ENCODE peak calls at places on chromosomes 1 and 21, in five cellular contexts. One of them, this sample, is unnamed.

GRCh38 chr1:228340686-228341449 is 65.8 kb downstream of the TRIM11 start:
- DNase-seq in OCI-LY7: peak
- DNase-seq in HFFc6: no peak
- DNase-seq in neural crest cell: no peak
- DNase-seq in cardiac fibroblast: no peak
- DNase-seq in this sample: no peak

GRCh38 chr1:216851073-216851472 is 127.8 kb upstream of the ESRRG start:
- DNase-seq in HFFc6: no peak
- DNase-seq in neural crest cell: no peak
- DNase-seq in OCI-LY7: no peak
- DNase-seq in cardiac fibroblast: no peak
- DNase-seq in this sample: no peak

GRCh38 chr1:212034516-212035122 is 738 bp downstream of the INTS7 start:
- DNase-seq in cardiac fibroblast: no peak
- DNase-seq in HFFc6: no peak
- DNase-seq in OCI-LY7: no peak
- DNase-seq in neural crest cell: no peak
- DNase-seq in this sample: no peak

GRCh38 chr1:114369930-114370329 is 141.1 kb downstream of the TRIM33 start:
- DNase-seq in OCI-LY7: no peak
- DNase-seq in cardiac fibroblast: peak
- DNase-seq in neural crest cell: no peak
- DNase-seq in HFFc6: peak
- DNase-seq in this sample: no peak

GRCh38 chr1:37714226-37714625 is 21.9 kb downstream of the CDCA8 start:
- DNase-seq in HFFc6: no peak
- DNase-seq in OCI-LY7: no peak
- DNase-seq in cardiac fibroblast: no peak
- DNase-seq in neural crest cell: no peak
- DNase-seq in this sample: no peak

GRCh38 chr1:246682231-246682895 is 41.8 kb upstream of the SCCPDH start:
- DNase-seq in HFFc6: no peak
- DNase-seq in OCI-LY7: no peak
- DNase-seq in cardiac fibroblast: peak
- DNase-seq in neural crest cell: no peak
- DNase-seq in this sample: no peak

GRCh38 chr1:2353215-2353906 is 38.0 kb downstream of the MORN1 start:
- DNase-seq in cardiac fibroblast: no peak
- DNase-seq in HFFc6: no peak
- DNase-seq in neural crest cell: no peak
- DNase-seq in OCI-LY7: no peak
- DNase-seq in this sample: no peak

GRCh38 chr1:68128157-68128556 is 77.7 kb upstream of the DIRAS3 start:
- DNase-seq in cardiac fibroblast: peak
- DNase-seq in OCI-LY7: no peak
- DNase-seq in HFFc6: peak
- DNase-seq in neural crest cell: no peak
- DNase-seq in this sample: no peak

GRCh38 chr1:83087851-83088250 is 911.1 kb downstream of the TTLL7 start:
- DNase-seq in OCI-LY7: no peak
- DNase-seq in neural crest cell: no peak
- DNase-seq in cardiac fibroblast: no peak
- DNase-seq in HFFc6: no peak
- DNase-seq in this sample: no peak

GRCh38 chr1:234871710-234872262 is 256.9 kb downstream of the TOMM20 start:
- DNase-seq in cardiac fibroblast: no peak
- DNase-seq in HFFc6: no peak
- DNase-seq in OCI-LY7: no peak
- DNase-seq in neural crest cell: no peak
- DNase-seq in this sample: no peak

GRCh38 chr1:95467036-95467435 is 233.0 kb downstream of the RWDD3 start:
- DNase-seq in cardiac fibroblast: no peak
- DNase-seq in OCI-LY7: no peak
- DNase-seq in HFFc6: no peak
- DNase-seq in neural crest cell: no peak
- DNase-seq in this sample: no peak

GRCh38 chr1:163055531-163055930 is 13.6 kb upstream of the RGS4 start:
- DNase-seq in cardiac fibroblast: no peak
- DNase-seq in neural crest cell: no peak
- DNase-seq in OCI-LY7: no peak
- DNase-seq in HFFc6: no peak
- DNase-seq in this sample: no peak

GRCh38 chr1:107787299-107787698 is 177.7 kb downstream of the VAV3 start:
- DNase-seq in cardiac fibroblast: no peak
- DNase-seq in neural crest cell: no peak
- DNase-seq in HFFc6: no peak
- DNase-seq in OCI-LY7: peak
- DNase-seq in this sample: no peak

GRCh38 chr1:15323989-15324866 is 77.2 kb downstream of the FHAD1 start:
- DNase-seq in OCI-LY7: no peak
- DNase-seq in neural crest cell: no peak
- DNase-seq in HFFc6: no peak
- DNase-seq in cardiac fibroblast: no peak
- DNase-seq in this sample: no peak

GRCh38 chr1:10635385-10635896 is 160.7 kb downstream of the PEX14 start:
- DNase-seq in cardiac fibroblast: peak
- DNase-seq in OCI-LY7: no peak
- DNase-seq in HFFc6: no peak
- DNase-seq in neural crest cell: no peak
- DNase-seq in this sample: no peak

GRCh38 chr1:179228783-179229213 is 679 bp downstream of the ABL2 start:
- DNase-seq in neural crest cell: peak
- DNase-seq in cardiac fibroblast: no peak
- DNase-seq in HFFc6: no peak
- DNase-seq in OCI-LY7: no peak
- DNase-seq in this sample: no peak

GRCh38 chr1:179146916-179147315 is 65.0 kb downstream of the TOR3A start:
- DNase-seq in neural crest cell: no peak
- DNase-seq in HFFc6: no peak
- DNase-seq in cardiac fibroblast: peak
- DNase-seq in OCI-LY7: no peak
- DNase-seq in this sample: no peak

GRCh38 chr1:94783342-94784264 is 36.6 kb upstream of the SLC44A3 start:
- DNase-seq in OCI-LY7: no peak
- DNase-seq in HFFc6: peak
- DNase-seq in cardiac fibroblast: peak
- DNase-seq in neural crest cell: no peak
- DNase-seq in this sample: no peak

GRCh38 chr1:87329756-87330200 is 1.1 kb downstream of the LMO4 start:
- DNase-seq in HFFc6: no peak
- DNase-seq in cardiac fibroblast: peak
- DNase-seq in OCI-LY7: no peak
- DNase-seq in neural crest cell: no peak
- DNase-seq in this sample: no peak

GRCh38 chr21:45266518-45267389 is 20.9 kb downstream of the POFUT2 start:
- DNase-seq in HFFc6: no peak
- DNase-seq in OCI-LY7: no peak
- DNase-seq in neural crest cell: no peak
- DNase-seq in cardiac fibroblast: no peak
- DNase-seq in this sample: no peak

GRCh38 chr21:45269861-45270260 is 17.8 kb downstream of the POFUT2 start:
- DNase-seq in HFFc6: no peak
- DNase-seq in neural crest cell: no peak
- DNase-seq in OCI-LY7: no peak
- DNase-seq in cardiac fibroblast: no peak
- DNase-seq in this sample: no peak

GRCh38 chr21:45267390-45267760 is 20.3 kb downstream of the POFUT2 start:
- DNase-seq in neural crest cell: no peak
- DNase-seq in cardiac fibroblast: no peak
- DNase-seq in OCI-LY7: no peak
- DNase-seq in HFFc6: no peak
- DNase-seq in this sample: no peak

GRCh38 chr21:45265721-45266517 is 21.8 kb downstream of the POFUT2 start:
- DNase-seq in neural crest cell: no peak
- DNase-seq in OCI-LY7: no peak
- DNase-seq in cardiac fibroblast: no peak
- DNase-seq in HFFc6: no peak
- DNase-seq in this sample: no peak

DNA sequence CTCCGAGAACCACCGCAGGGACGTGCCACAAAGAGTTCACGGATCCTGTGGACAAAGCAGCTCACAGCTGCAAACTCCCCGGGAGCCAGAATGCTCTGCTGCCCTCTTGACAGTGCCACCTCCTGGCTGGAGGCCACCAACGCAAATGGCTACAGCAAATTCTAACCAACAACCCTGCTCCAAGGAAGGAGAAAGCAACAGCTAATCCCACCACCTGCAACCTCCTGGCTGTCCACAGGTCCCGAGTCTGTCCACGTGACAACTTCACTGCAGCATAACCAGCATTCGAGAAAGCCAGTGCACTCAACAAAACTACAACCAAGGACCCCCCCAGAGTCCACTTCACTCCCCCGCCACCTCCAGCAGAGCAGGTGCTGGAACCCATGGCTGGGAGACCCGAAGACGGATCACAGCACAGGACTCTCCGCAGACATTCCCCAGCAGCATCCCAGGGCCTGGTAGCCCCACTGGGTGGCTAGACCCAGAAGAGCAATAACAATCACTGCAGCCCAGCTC is 17.3 kb downstream of the POFUT2 start:
- DNase-seq in OCI-LY7: no peak
- DNase-seq in cardiac fibroblast: peak
- DNase-seq in HFFc6: no peak
- DNase-seq in neural crest cell: no peak
- DNase-seq in this sample: no peak
- TF ChIP-seq CTCF in OCI-LY7: peak
- TF ChIP-seq CTCF in cardiac fibroblast: no peak
- TF ChIP-seq CTCF in HFFc6: peak
- TF ChIP-seq CTCF in neural crest cell: no peak
- TF ChIP-seq CTCF in this sample: no peak

DNA sequence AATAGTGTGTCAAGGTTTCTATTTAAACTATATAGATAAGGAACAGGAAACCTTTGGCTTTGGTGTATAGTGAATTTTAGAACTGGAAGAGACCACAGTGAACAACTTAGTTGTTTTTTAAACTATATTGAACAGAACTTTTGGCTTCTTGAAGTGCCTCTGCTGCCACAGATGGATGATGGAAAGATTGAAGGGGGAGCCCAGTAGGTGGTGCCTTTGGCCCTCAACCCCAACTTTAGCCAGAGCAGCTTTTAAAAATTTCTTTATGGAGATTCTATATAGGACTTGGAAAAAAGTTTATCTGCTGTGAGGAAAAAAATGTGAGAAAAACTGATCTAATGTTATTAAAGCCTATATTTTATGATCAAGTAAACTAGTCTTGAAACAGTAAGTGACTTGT is 50.2 kb downstream of the SWT1 start:
- DNase-seq in OCI-LY7: no peak
- DNase-seq in HFFc6: no peak
- DNase-seq in cardiac fibroblast: no peak
- DNase-seq in neural crest cell: no peak
- DNase-seq in this sample: no peak
- TF ChIP-seq CTCF in OCI-LY7: peak
- TF ChIP-seq CTCF in HFFc6: peak
- TF ChIP-seq CTCF in cardiac fibroblast: no peak
- TF ChIP-seq CTCF in neural crest cell: no peak
- TF ChIP-seq CTCF in this sample: no peak

DNA sequence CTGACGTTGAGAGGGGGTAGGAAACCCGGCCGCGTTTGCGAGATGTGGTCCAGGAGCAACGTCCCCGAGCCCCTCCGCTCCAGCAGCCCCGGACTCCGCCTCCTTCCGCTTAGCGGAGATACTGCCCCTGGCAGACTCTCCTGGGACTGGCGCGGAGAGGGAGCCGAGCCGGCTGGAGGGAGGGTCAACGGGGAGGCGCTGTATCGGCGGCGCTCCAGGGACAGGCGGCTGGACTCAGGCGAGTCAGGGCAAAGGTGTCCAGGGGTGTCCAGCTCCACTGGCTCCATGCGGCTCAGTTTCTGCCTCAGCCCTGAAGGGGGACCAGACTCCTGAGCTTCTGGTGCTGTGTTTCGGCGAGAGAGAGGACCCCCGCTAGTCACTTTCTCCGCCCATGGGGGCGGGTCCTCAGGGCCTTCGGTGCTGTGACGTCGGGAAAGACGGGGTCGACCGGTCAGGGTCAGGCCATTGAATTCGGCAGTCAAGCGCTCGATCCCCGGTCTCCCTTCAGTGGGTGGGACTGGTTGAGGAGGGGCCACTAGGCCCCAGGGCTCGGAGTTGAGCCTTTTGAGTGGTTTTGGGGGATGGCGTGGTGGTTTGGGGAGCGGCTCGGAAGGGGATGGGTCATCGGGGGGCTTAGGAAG is 2.8 kb upstream of the LIX1L start:
- DNase-seq in cardiac fibroblast: peak
- DNase-seq in HFFc6: peak
- DNase-seq in OCI-LY7: no peak
- DNase-seq in neural crest cell: peak
- DNase-seq in this sample: no peak
- TF ChIP-seq CTCF in cardiac fibroblast: peak
- TF ChIP-seq CTCF in HFFc6: peak
- TF ChIP-seq CTCF in OCI-LY7: no peak
- TF ChIP-seq CTCF in neural crest cell: peak
- TF ChIP-seq CTCF in this sample: no peak

GRCh38 chr1:180939072-180939705 is 26.5 kb downstream of the KIAA1614 start:
- DNase-seq in cardiac fibroblast: no peak
- DNase-seq in HFFc6: no peak
- DNase-seq in neural crest cell: no peak
- DNase-seq in OCI-LY7: no peak
- DNase-seq in this sample: no peak

GRCh38 chr1:180940445-180940844 is 27.7 kb downstream of the KIAA1614 start:
- DNase-seq in OCI-LY7: no peak
- DNase-seq in HFFc6: no peak
- DNase-seq in cardiac fibroblast: no peak
- DNase-seq in neural crest cell: no peak
- DNase-seq in this sample: no peak

GRCh38 chr1:180945151-180945550 is 32.5 kb downstream of the KIAA1614 start:
- DNase-seq in cardiac fibroblast: no peak
- DNase-seq in OCI-LY7: no peak
- DNase-seq in neural crest cell: no peak
- DNase-seq in HFFc6: no peak
- DNase-seq in this sample: no peak

GRCh38 chr1:180939706-180940094 is 27.0 kb downstream of the KIAA1614 start:
- DNase-seq in cardiac fibroblast: no peak
- DNase-seq in HFFc6: no peak
- DNase-seq in OCI-LY7: no peak
- DNase-seq in neural crest cell: no peak
- DNase-seq in this sample: no peak

DNA sequence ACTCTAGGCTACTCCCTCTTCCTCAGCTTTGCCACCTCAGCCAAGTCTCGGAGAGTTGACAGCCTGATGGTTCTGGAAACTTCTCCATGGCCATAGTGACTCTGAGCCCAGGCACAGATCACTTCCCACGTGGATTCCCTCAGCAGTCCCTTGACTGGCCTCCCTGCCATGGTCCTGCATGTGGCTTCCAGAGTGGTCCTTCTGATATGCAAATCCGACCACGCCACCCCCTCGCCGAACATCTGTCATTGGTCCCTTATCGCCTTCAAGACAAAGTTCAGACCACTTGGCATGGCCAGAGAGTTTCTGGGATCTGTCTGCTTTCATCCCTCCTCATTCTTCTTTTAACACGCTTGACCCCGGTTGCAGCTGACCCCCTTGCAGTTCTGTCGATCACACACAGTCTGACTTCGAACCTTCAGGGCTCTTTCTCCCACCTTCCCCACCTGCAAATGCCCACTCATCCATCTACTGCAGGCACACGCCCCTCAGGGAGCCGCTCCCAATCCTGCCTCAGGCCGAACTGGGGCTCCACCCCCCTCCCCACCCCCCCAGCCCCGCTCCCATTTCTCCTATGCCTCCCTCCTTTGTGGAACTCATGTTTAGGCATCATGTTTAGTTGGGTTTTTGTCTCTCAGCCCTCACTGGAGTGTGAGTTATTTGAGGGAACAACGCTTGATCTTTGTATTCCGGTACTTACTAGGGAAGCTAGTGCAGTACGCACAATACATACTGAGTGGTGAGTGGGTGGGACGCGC is 29.0 kb downstream of the KIAA1614 start:
- DNase-seq in OCI-LY7: no peak
- DNase-seq in neural crest cell: no peak
- DNase-seq in HFFc6: no peak
- DNase-seq in cardiac fibroblast: no peak
- DNase-seq in this sample: no peak
- TF ChIP-seq CTCF in OCI-LY7: no peak
- TF ChIP-seq CTCF in neural crest cell: no peak
- TF ChIP-seq CTCF in HFFc6: no peak
- TF ChIP-seq CTCF in cardiac fibroblast: no peak
- TF ChIP-seq CTCF in this sample: no peak